ENCODE peak calls at places on chromosomes 3 and 15, in nine cellular contexts. L is GM23338, J is body of pancreas, C is hepatocyte, O is spleen, T is gastrocnemius medialis, A is neural progenitor cell, W is adrenal gland, S is Panc1. Z is an unnamed sample. For H3K4me1, the result is how much of the 10 kb centered on the place peaks cover.

GRCh38 chr3:81339040-81339845 is 422.2 kb downstream of the GBE1 start:
- DNase-seq in W (no peak), L (peak), O (no peak), A (peak), T (no peak), J (no peak), C (peak), S (peak), Z (peak)

GRCh38 chr3:132283440-132283839 is 33.8 kb upstream of the ACP3 start:
- DNase-seq in O (no peak), J (no peak), S (no peak), W (no peak), A (no peak), L (peak), T (no peak), C (peak), Z (no peak)

GRCh38 chr3:116254535-116254934 is 190.8 kb downstream of the LSAMP start:
- DNase-seq in O (no peak), A (no peak), C (no peak), S (no peak), W (no peak), J (no peak), L (no peak), T (no peak), Z (no peak)

GRCh38 chr3:185457376-185457775 is 41.5 kb downstream of the TMEM41A start:
- DNase-seq in A (no peak), L (no peak), W (no peak), C (no peak), J (no peak), S (no peak), T (no peak), O (no peak), Z (no peak)

GRCh38 chr3:114299925-114300624 is 6.2 kb downstream of the TIGIT start:
- DNase-seq in C (no peak), A (no peak), W (no peak), L (no peak), S (no peak), J (no peak), T (no peak), O (no peak), Z (no peak)

GRCh38 chr3:46705022-46705530 is 3.9 kb downstream of the TMIE start:
- DNase-seq in O (peak), S (peak), T (peak), J (peak), L (peak), W (peak), C (peak), A (peak), Z (peak)

GRCh38 chr15:99443056-99443756 is 122.6 kb upstream of the MEF2A start:
- DNase-seq in J (no peak), T (no peak), S (no peak), L (no peak), W (no peak), C (no peak), A (no peak), O (no peak), Z (no peak)

GRCh38 chr3:30421261-30421660 is 185.1 kb upstream of the TGFBR2 start:
- DNase-seq in S (no peak), O (no peak), A (no peak), L (no peak), W (no peak), C (no peak), T (no peak), J (no peak), Z (peak)

GRCh38 chr15:49492834-49493233 is 69.8 kb downstream of the FGF7 start:
- DNase-seq in C (no peak), O (no peak), L (no peak), W (no peak), T (no peak), A (no peak), S (no peak), J (no peak), Z (peak)

GRCh38 chr15:27492021-27492621 is 521.1 kb downstream of the GABRG3 start:
- DNase-seq in L (no peak), C (no peak), W (no peak), J (no peak), S (no peak), A (peak), T (no peak), O (no peak), Z (no peak)

GRCh38 chr3:151415289-151415688 is 30.7 kb upstream of the P2RY12 start:
- DNase-seq in T (no peak), L (no peak), S (no peak), W (no peak), O (no peak), J (no peak), C (no peak), A (no peak), Z (no peak)

GRCh38 chr15:83036253-83036652 is 24.8 kb upstream of the C15orf40 start:
- DNase-seq in L (no peak), C (no peak), A (no peak), S (no peak), O (no peak), T (no peak), J (no peak), W (no peak), Z (no peak)

GRCh38 chr3:170414202-170414663 is 4.4 kb upstream of the CLDN11 start:
- DNase-seq in C (peak), A (peak), J (peak), L (peak), T (no peak), O (no peak), W (no peak), S (peak), Z (peak)

GRCh38 chr3:102926618-102927017 is 491.8 kb downstream of the ZPLD1 start:
- DNase-seq in A (peak), J (no peak), C (no peak), S (no peak), O (no peak), W (no peak), T (no peak), L (no peak), Z (no peak)

GRCh38 chr3:183844606-183845005 is 19.2 kb upstream of the MAP6D1 start:
- DNase-seq in O (no peak), J (no peak), T (no peak), L (no peak), C (peak), S (no peak), A (no peak), W (no peak), Z (peak)

GRCh38 chr3:100496711-100497261 is 4.4 kb downstream of the TMEM45A start:
- DNase-seq in A (no peak), J (no peak), C (no peak), O (no peak), W (no peak), L (no peak), S (no peak), T (no peak), Z (peak)

GRCh38 chr15:37015476-37015875 is 84.9 kb downstream of the MEIS2 start:
- DNase-seq in J (no peak), C (no peak), S (no peak), O (no peak), T (no peak), A (peak), W (no peak), L (peak), Z (no peak)

GRCh38 chr3:67897686-67898336 is 243.4 kb upstream of the SUCLG2 start:
- DNase-seq in L (no peak), C (no peak), A (no peak), T (no peak), S (no peak), W (no peak), J (no peak), O (no peak), Z (peak)

GRCh38 chr3:21435871-21436270 is 315.1 kb downstream of the ZNF385D start:
- DNase-seq in C (no peak), S (peak), T (no peak), O (no peak), J (peak), A (no peak), W (no peak), L (no peak), Z (peak)

GRCh38 chr3:134336587-134336986 is 37.7 kb downstream of the AMOTL2 start:
- DNase-seq in S (no peak), C (peak), J (no peak), L (no peak), W (no peak), A (no peak), O (no peak), T (no peak), Z (no peak)

GRCh38 chr15:73368301-73369072 is at the start of gene HCN4:
- DNase-seq in O (no peak), L (peak), C (peak), W (no peak), S (no peak), T (no peak), J (peak), A (peak), Z (no peak)

GRCh38 chr15:68609618-68610017 is 30.8 kb downstream of the CORO2B start:
- DNase-seq in W (no peak), T (peak), J (peak), C (no peak), S (no peak), A (no peak), O (no peak), L (no peak), Z (no peak)

GRCh38 chr3:166554006-166554405 is 716.8 kb upstream of the BCHE start:
- DNase-seq in J (no peak), S (no peak), T (no peak), A (no peak), O (no peak), W (no peak), L (no peak), C (no peak), Z (no peak)

GRCh38 chr3:82875401-82875800 is 1114.0 kb upstream of the GBE1 start:
- DNase-seq in T (no peak), L (no peak), O (no peak), J (no peak), A (no peak), W (no peak), C (no peak), S (no peak), Z (no peak)

GRCh38 chr3:42711491-42712343 is 9.1 kb upstream of the HHATL start:
- DNase-seq in J (peak), S (no peak), C (no peak), O (peak), W (peak), L (peak), T (no peak), A (no peak), Z (no peak)

GRCh38 chr3:69420781-69421520 is 35.1 kb upstream of the FRMD4B start:
- DNase-seq in L (no peak), C (no peak), J (no peak), O (no peak), T (no peak), W (no peak), A (no peak), S (no peak), Z (no peak)

GRCh38 chr3:24943961-24944360 is 449.3 kb upstream of the THRB start:
- DNase-seq in A (no peak), T (no peak), O (no peak), C (no peak), W (no peak), S (no peak), L (no peak), J (no peak), Z (no peak)

GRCh38 chr3:175392653-175393052 is 533.5 kb downstream of the NAALADL2 start:
- DNase-seq in O (no peak), C (no peak), S (no peak), L (no peak), T (no peak), W (no peak), J (no peak), A (no peak), Z (no peak)

GRCh38 chr3:32354362-32354778 is 37.3 kb upstream of the CMTM7 start:
- DNase-seq in T (no peak), S (no peak), C (peak), J (no peak), L (no peak), A (no peak), W (no peak), O (peak), Z (no peak)

GRCh38 chr3:149902498-149903139 is 68.1 kb downstream of the PFN2 start:
- DNase-seq in L (no peak), O (no peak), C (no peak), S (no peak), T (no peak), J (no peak), A (no peak), W (no peak), Z (no peak)

GRCh38 chr15:40217166-40217785 is 21.6 kb upstream of the PAK6 start:
- DNase-seq in A (peak), J (peak), C (peak), W (peak), O (no peak), T (no peak), L (peak), S (peak), Z (peak)

GRCh38 chr3:56397798-56398197 is 70.5 kb downstream of the ERC2 start:
- DNase-seq in T (no peak), C (no peak), J (no peak), A (no peak), L (peak), S (no peak), O (no peak), W (no peak), Z (no peak)

GRCh38 chr15:44246521-44247268 is 41.8 kb upstream of the GOLM2 start:
- DNase-seq in J (no peak), C (no peak), T (no peak), O (no peak), L (no peak), S (no peak), A (no peak), W (no peak), Z (no peak)

GRCh38 chr3:119497824-119498187 is 541 bp upstream of the TIMMDC1 start:
- DNase-seq in W (peak), S (peak), J (peak), L (peak), A (peak), O (no peak), C (peak), T (no peak), Z (peak)

GRCh38 chr3:161508852-161509477 is 12.4 kb downstream of the OTOL1 start:
- DNase-seq in O (no peak), J (no peak), C (no peak), L (peak), W (no peak), S (no peak), A (no peak), T (no peak), Z (no peak)

GRCh38 chr3:71128951-71129350 is 454.6 kb downstream of the FOXP1 start:
- DNase-seq in O (no peak), T (no peak), W (no peak), C (no peak), L (no peak), S (no peak), A (no peak), J (no peak), Z (no peak)

GRCh38 chr3:159252274-159252673 is 450.4 kb downstream of the MFSD1 start:
- DNase-seq in S (no peak), O (no peak), T (no peak), W (no peak), L (no peak), A (no peak), J (no peak), C (no peak), Z (no peak)

DNA sequence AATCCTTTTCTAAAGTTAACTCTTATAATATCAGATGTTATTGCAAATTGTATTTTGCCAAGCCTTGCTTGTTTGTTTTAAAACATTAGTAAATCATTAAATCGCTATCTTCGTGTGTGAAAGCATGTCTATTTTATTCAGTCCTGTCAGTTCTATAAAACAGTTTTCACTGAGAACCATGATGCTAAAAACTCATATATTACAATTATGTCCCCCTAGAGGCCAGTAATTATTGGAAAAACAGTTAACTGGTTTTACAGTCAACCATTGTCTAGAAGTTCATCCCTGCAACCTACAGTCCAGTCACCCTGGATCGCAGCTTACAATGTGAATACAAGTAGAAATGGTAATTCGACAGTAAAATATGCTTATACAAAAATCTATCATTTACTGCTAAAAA is 311.5 kb upstream of the ROBO2 start:
- DNase-seq in A (no peak), O (no peak), S (no peak), C (no peak), W (no peak), L (no peak), T (no peak), J (no peak), Z (no peak)
- TF ChIP-seq CTCF in A (no peak), O (no peak), S (no peak), C (no peak), W (no peak), L (no peak), T (no peak), J (no peak), Z (no peak)

GRCh38 chr15:63501256-63502089 is 2.9 kb upstream of the USP3 start:
- DNase-seq in S (no peak), J (peak), O (peak), A (peak), C (peak), L (peak), T (peak), W (peak), Z (no peak)

GRCh38 chr15:63500265-63501250 is 3.8 kb upstream of the USP3 start:
- DNase-seq in L (no peak), J (peak), S (no peak), W (no peak), A (no peak), C (peak), T (no peak), O (no peak), Z (no peak)

GRCh38 chr15:63499611-63500010 is 4.8 kb upstream of the USP3 start:
- DNase-seq in L (no peak), S (no peak), T (no peak), A (no peak), J (no peak), C (no peak), O (no peak), W (no peak), Z (no peak)

GRCh38 chr15:63497642-63498100 is 6.7 kb upstream of the USP3 start:
- DNase-seq in C (no peak), L (no peak), S (no peak), A (no peak), T (peak), O (peak), J (no peak), W (no peak), Z (no peak)

DNA sequence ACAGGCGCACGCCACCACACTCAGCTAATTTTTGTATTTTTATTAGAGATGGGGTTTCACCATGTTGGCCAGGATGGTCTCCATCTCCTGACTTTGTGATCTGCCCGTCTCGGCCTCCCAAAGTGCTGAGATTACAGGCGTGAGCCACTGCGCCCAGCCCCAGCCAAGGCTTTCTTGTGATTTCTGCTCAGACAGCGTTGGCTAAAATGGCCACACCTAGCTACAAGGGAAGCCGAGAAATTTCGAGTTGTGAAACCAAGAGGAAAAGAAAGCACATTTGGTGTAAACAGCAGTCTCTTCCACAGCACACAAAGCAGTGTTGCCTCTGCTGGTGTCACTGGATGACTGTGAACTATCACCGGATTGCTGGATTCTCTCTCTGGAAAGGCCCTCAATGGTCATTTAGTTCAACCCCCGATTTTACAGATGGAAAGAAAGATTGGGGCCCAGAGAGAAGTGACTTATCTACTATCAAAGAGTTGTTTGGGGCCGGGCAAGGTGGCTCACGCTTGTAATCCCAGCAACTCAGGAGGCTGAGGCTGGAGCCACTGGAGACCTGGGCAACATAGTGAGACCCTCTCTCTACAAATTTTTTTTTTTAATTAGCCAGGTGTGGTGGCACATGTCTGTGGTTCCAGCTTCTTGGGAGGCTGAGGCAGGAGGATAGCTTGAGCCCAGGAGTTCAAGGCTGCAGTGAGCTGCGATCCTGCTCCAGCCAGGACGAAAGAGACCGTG is 5.4 kb upstream of the USP3 start:
- DNase-seq in A (no peak), O (peak), C (no peak), S (no peak), W (no peak), L (no peak), T (no peak), J (no peak), Z (no peak)
- H3K4me1 ChIP-seq in A (under half), O (half or more), C (under half), S (half or more), W (under half), L (half or more), T (under half), J (under half), Z (under half)

DNA sequence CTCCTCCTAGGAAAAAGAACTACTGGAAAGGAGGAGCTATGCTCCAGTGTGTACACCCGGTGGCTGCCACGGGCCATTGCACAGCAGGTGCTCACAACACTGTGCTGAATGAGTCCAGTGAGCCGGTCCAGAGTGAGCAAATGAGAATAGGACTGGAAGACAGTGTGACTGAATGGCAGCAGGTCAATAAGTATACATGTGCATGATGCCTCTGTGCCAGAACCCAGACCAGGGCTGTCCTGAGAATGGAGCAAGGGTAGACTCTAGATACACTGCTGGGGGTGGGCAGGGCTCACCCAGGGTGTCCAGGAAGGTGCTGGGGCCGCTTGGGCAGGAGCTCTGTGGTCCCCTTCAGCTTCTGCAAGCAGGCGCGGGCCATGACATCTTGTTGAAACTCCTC is 8.3 kb downstream of the POLG start:
- DNase-seq in L (no peak), O (no peak), T (no peak), A (no peak), S (no peak), J (no peak), W (no peak), C (no peak), Z (no peak)
- TF ChIP-seq CTCF in L (no peak), O (no peak), T (no peak), A (no peak), S (no peak), J (no peak), W (no peak), C (no peak), Z (no peak)

DNA sequence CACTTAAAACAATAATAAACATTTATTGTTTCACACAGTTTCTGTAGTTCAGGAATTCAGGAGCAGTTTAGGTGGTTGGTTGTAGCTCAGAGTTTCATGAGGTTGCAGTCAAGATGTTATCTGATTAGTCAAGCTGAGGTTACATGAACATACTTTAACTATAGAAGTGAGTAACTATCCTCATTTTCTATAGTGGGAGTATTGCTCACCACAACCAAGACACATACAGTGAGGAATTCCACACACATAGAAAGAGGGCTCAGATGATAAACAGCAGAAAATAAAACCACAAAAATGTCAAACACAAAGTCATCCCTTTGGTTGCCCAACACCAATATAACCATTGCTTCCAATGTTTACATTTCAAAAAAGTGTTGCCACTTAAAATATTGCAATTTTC is 13.6 kb downstream of the SCN11A start:
- DNase-seq in J (no peak), O (no peak), T (no peak), S (no peak), A (no peak), L (no peak), W (no peak), C (no peak), Z (peak)
- H3K4me1 ChIP-seq in J (under half), O (under half), T (under half), S (under half), A (under half), L (under half), W (under half), C (under half), Z (under half)

GRCh38 chr3:39205919-39206516 is 13.6 kb upstream of the XIRP1 start:
- DNase-seq in J (no peak), L (no peak), C (no peak), W (no peak), A (no peak), S (no peak), T (no peak), O (no peak), Z (no peak)

GRCh38 chr3:39210078-39210477 is 17.7 kb upstream of the XIRP1 start:
- DNase-seq in L (no peak), S (no peak), O (no peak), J (no peak), T (no peak), W (no peak), A (no peak), C (no peak), Z (no peak)

GRCh38 chr3:39207361-39208192 is 15.2 kb upstream of the XIRP1 start:
- DNase-seq in O (no peak), T (no peak), C (no peak), A (no peak), S (no peak), L (no peak), W (no peak), J (no peak), Z (no peak)

GRCh38 chr3:39209329-39209970 is 17.1 kb upstream of the XIRP1 start:
- DNase-seq in A (no peak), T (no peak), C (no peak), O (no peak), S (no peak), L (no peak), W (no peak), J (no peak), Z (no peak)

GRCh38 chr3:39208463-39209055 is 16.2 kb upstream of the XIRP1 start:
- DNase-seq in T (peak), S (peak), J (peak), W (no peak), O (no peak), C (peak), L (peak), A (peak), Z (peak)
- TF ChIP-seq CTCF in T (peak), S (peak), J (peak), W (peak), O (peak), C (peak), L (peak), A (peak), Z (peak)